ENCODE peak calls at places on chromosomes 13 and 19, in four cellular contexts. V, I, H and S are unnamed samples. For H3K36me3 and H3K4me1, the result is how much of the 10 kb centered on the place peaks cover.

GRCh38 chr19:48997972-48998371 is 4.3 kb downstream of the RUVBL2 start:
- DNase-seq in V (no peak), I (peak), H (no peak), S (peak)

GRCh38 chr13:44816701-44817684 is 172.3 kb downstream of the NUFIP1 start:
- DNase-seq in H (no peak), V (no peak), I (peak), S (no peak)

GRCh38 chr19:27859689-27860088 is 1353.3 kb downstream of the UQCRFS1 start:
- DNase-seq in I (no peak), H (no peak), V (no peak), S (no peak)

GRCh38 chr19:35753634-35754364 is 3.0 kb downstream of the HSPB6 start:
- DNase-seq in V (no peak), I (no peak), H (no peak), S (no peak)

GRCh38 chr13:77918391-77919261 is at the start of gene EDNRB:
- DNase-seq in V (no peak), I (peak), H (no peak), S (no peak)

GRCh38 chr19:43229315-43229714 is 23.9 kb upstream of the PSG4 start:
- DNase-seq in H (no peak), I (peak), V (no peak), S (peak)

GRCh38 chr13:44117351-44117750 is 237.6 kb downstream of the LACC1 start:
- DNase-seq in V (no peak), I (peak), H (no peak), S (no peak)

GRCh38 chr13:34156841-34157365 is 339.0 kb downstream of the RFC3 start:
- DNase-seq in V (peak), H (peak), I (peak), S (peak)

GRCh38 chr13:31846984-31847752 is 107.8 kb downstream of the RXFP2 start:
- DNase-seq in I (peak), H (no peak), V (no peak), S (no peak)

GRCh38 chr19:33578697-33579096 is 43.1 kb upstream of the CHST8 start:
- DNase-seq in I (no peak), H (no peak), V (no peak), S (no peak)

GRCh38 chr19:15507068-15508034 is 974 bp upstream of the CYP4F22 start:
- DNase-seq in V (no peak), I (no peak), H (no peak), S (no peak)

GRCh38 chr13:49567501-49567900 is 17.9 kb downstream of the RCBTB1 start:
- DNase-seq in I (no peak), H (no peak), V (no peak), S (no peak)

GRCh38 chr13:99580500-99581268 is 79.4 kb downstream of the TM9SF2 start:
- DNase-seq in H (no peak), I (no peak), V (no peak), S (peak)

GRCh38 chr19:49558591-49558990 is 21.8 kb downstream of the NOSIP start:
- DNase-seq in V (no peak), I (no peak), H (no peak), S (no peak)

GRCh38 chr19:16070366-16070990 is 5.8 kb upstream of the TPM4 start:
- DNase-seq in V (peak), I (peak), H (peak), S (no peak)

GRCh38 chr13:49667773-49668172 is 23.5 kb downstream of the EBPL start:
- DNase-seq in I (peak), H (no peak), V (no peak), S (no peak)

GRCh38 chr19:41064974-41065569 is 23.2 kb upstream of the CYP2A13 start:
- DNase-seq in I (peak), V (no peak), H (no peak), S (peak)

GRCh38 chr19:55172741-55173140 is 6.3 kb upstream of the DNAAF3 start:
- DNase-seq in I (peak), V (no peak), H (no peak), S (no peak)

GRCh38 chr13:35664747-35665146 is 188.3 kb upstream of the MAB21L1 start:
- DNase-seq in H (no peak), I (no peak), V (no peak), S (no peak)

GRCh38 chr19:55516878-55517620 is 19.9 kb downstream of the SBK2 start:
- DNase-seq in H (peak), V (peak), I (peak), S (peak)

GRCh38 chr19:40542197-40542859 is 34.3 kb upstream of the SHKBP1 start:
- DNase-seq in H (no peak), I (peak), V (peak), S (no peak)

GRCh38 chr13:28573595-28574373 is 78.9 kb upstream of the FLT1 start:
- DNase-seq in V (no peak), H (no peak), I (no peak), S (no peak)

GRCh38 chr19:17125728-17126677 is 50.4 kb downstream of the MYO9B start:
- DNase-seq in H (no peak), V (peak), I (peak), S (peak)

GRCh38 chr13:94058821-94059360 is 420.6 kb downstream of the DCT start:
- DNase-seq in I (no peak), V (no peak), H (no peak), S (no peak)

GRCh38 chr13:100156786-100157185 is 67.9 kb downstream of the PCCA start:
- DNase-seq in V (no peak), I (peak), H (no peak), S (no peak)

GRCh38 chr13:111153977-111154332 is 38.8 kb downstream of the ARHGEF7 start:
- DNase-seq in V (peak), I (no peak), H (no peak), S (peak)

GRCh38 chr13:33441015-33441414 is 155.5 kb upstream of the STARD13 start:
- DNase-seq in H (no peak), I (peak), V (no peak), S (peak)

GRCh38 chr13:106407338-106407737 is 128.1 kb downstream of the EFNB2 start:
- DNase-seq in I (no peak), H (no peak), V (no peak), S (no peak)

GRCh38 chr13:105410602-105411001 is 1124.9 kb downstream of the EFNB2 start:
- DNase-seq in I (peak), H (peak), V (no peak), S (no peak)

GRCh38 chr13:26992951-26993490 is 178.6 kb downstream of the USP12 start:
- DNase-seq in V (no peak), H (no peak), I (no peak), S (no peak)

GRCh38 chr13:72620874-72621273 is 106.6 kb downstream of the MZT1 start:
- DNase-seq in V (no peak), H (no peak), I (no peak), S (no peak)

GRCh38 chr13:60654405-60654804 is 257.4 kb downstream of the TDRD3 start:
- DNase-seq in H (no peak), I (peak), V (no peak), S (peak)

GRCh38 chr13:99356216-99357089 is 49.3 kb upstream of the GPR183 start:
- DNase-seq in H (no peak), V (no peak), I (peak), S (no peak)

GRCh38 chr13:99151516-99151915 is 49.1 kb upstream of the UBAC2 start:
- DNase-seq in H (no peak), I (peak), V (no peak), S (no peak)

DNA sequence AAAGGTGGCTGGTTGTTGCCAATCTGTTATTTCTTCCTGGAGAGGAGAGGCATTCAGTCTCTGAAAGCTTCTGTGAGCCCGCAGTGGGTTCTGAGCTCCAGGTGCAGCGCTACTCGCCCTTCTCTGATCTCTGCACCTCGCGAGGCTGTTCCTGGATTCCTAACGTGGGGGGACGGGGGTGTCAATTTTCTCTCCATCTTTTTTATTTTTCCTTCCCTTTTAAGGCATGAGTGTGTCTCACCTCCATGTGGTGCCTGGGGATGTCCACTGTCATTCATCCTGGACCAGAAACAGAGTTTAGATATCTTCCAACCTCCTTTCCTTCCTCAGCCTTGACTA is 626 bp downstream of the ZNF233 start:
- DNase-seq in V (no peak), H (no peak), I (no peak), S (no peak)
- H3K4me3 ChIP-seq in V (no peak), H (peak), I (peak), S (no peak)

GRCh38 chr19:46606019-46606418 is 4.9 kb downstream of the CALM3 start:
- DNase-seq in I (no peak), H (peak), V (no peak), S (no peak)
- H3K36me3 ChIP-seq in I (under half), H (under half), V (under half), S (half or more)

DNA sequence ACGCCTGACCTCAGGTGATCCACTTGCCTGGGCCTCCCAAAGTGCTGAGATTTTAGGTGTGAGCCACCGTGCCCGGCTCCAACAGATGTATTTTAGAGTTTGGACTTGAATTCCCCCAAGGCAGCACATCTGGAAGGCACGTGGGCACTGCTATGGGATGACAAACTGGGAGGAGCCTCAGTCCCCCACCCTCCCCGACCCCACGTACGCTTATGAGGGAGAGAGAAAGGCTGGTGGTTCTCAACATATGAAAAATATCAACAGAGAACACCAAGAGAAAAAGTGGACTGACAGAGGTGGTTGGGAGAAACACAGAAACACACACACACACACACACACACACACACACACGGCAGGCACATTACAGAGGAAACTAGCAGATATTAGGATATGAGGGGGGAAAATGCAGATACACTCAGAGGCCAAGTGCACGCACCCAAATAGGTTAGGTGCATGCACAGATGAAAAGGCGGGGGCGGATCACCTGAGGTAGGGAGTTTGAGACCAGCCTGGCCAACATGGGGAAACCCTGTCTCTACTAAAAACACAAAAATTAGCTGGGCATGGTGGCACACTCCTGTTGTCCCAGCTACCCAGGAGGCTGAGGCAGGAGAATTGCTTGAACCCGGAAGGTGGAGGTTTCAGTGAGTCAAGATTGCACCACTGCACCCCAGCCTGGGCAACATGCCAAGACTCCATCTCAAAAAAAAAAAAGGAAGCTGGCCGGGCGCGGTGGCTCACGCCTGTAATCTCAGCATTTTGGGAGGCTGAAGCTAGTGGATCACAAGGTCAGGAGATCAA is 3.2 kb downstream of the STX10 start:
- DNase-seq in I (peak), V (no peak), H (no peak), S (no peak)
- H3K4me1 ChIP-seq in I (under half), V (under half), H (under half), S (under half)

GRCh38 chr19:47020992-47021496 is 1.4 kb downstream of the NPAS1 start:
- DNase-seq in I (peak), V (no peak), H (no peak), S (no peak)
- H3K4me3 ChIP-seq in I (peak), V (peak), H (peak), S (peak)

GRCh38 chr19:51365211-51366049 is 758 bp downstream of the ETFB start:
- DNase-seq in H (no peak), I (peak), V (no peak), S (peak)

GRCh38 chr19:51366999-51367564 is 894 bp upstream of the ETFB start:
- DNase-seq in H (no peak), I (peak), V (no peak), S (no peak)

GRCh38 chr19:51361228-51361627 is 5.0 kb downstream of the ETFB start:
- DNase-seq in I (no peak), H (no peak), V (no peak), S (no peak)

GRCh38 chr19:51366050-51366998 is at the start of gene ETFB:
- DNase-seq in V (peak), I (peak), H (peak), S (peak)

GRCh38 chr19:51364200-51365106 is 1.7 kb downstream of the ETFB start:
- DNase-seq in V (no peak), I (peak), H (no peak), S (no peak)
- H3K36me3 ChIP-seq in V (under half), I (under half), H (under half), S (under half)

GRCh38 chr13:113813070-113813748 is 50.7 kb downstream of the GAS6 start:
- DNase-seq in H (no peak), V (no peak), I (no peak), S (no peak)
- H3K4me1 ChIP-seq in H (under half), V (under half), I (under half), S (under half)

DNA sequence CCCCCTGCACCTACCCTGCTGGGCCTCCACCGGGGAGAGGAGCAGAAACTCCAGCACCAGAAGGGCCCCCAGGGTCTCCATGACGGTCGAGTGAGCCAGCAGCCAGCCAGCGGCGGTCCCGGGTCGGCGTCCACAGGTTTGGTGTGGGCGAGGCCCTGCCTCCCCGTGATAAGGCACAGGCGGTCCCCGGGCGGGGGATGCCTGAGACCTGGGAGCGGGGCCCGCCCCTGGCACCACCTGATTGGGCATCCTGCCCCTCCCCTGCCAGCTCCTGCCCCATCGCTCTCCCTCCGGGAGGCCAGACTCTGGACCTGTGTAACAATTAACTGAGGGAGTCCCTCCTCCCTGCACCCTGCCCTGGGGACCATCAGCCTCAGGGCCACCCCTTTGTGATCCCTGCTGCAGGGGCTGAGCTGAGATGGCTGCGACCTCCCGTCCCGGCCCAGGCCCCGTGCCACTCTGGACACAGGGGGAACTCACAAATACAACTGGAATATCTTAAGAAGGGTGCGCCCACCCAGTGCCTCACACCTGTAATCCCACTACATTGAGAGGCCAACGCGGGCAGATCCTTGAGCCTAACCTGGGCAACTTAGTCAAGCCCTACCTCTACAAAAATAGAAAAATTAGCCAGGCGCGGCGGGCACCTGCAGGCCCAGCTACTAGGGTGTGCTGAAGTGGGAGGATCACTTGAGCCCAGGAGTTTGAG is at the start of gene SMIM24:
- DNase-seq in I (no peak), V (no peak), H (no peak), S (no peak)
- H3K4me3 ChIP-seq in I (no peak), V (no peak), H (peak), S (no peak)

DNA sequence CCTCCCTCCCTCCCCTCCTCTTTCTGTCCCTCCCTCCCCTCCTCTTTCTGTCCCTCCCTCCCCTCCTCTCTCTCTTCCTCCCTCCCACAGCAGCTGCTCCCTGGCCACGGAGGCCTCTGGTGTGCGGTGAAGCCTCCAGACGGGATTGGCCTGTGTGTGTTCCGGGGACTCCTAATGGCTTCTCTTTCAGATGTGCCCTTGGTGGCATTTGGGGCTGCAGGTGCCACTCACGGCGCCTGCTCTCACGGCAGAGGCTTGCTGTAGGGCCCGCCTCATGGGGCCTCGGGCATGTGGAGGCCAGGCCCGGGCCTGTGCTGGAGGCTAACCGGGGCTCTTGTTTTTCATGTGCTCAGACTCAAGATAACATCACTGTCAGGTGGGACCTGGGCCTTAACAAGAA is 20.9 kb downstream of the UPF1 start:
- DNase-seq in I (no peak), V (no peak), H (no peak), S (no peak)
- H3K36me3 ChIP-seq in I (under half), V (half or more), H (under half), S (half or more)

GRCh38 chr19:29326849-29327840 is 114.2 kb upstream of the UQCRFS1 start:
- DNase-seq in V (no peak), H (no peak), I (no peak), S (no peak)
- H3K4me1 ChIP-seq in V (under half), H (under half), I (under half), S (under half)